ENCODE peak calls at places on chromosomes 7 and 10, in five cellular contexts. E, F, O, J and Q are unnamed samples.

GRCh38 chr7:133504825-133505224 is 251.9 kb downstream of the EXOC4 start:
- DNase-seq in E (no peak), F (no peak), O (no peak), J (no peak), Q (no peak)

GRCh38 chr7:27172823-27173411 is 1.2 kb downstream of the HOXA10 start:
- DNase-seq in E (no peak), F (peak), O (peak), J (no peak), Q (peak)

GRCh38 chr10:2460846-2461245 is 606.5 kb upstream of the PFKP start:
- DNase-seq in E (no peak), F (no peak), O (no peak), J (no peak), Q (peak)

GRCh38 chr10:126259883-126260282 is 128.4 kb downstream of the ADAM12 start:
- DNase-seq in E (no peak), F (no peak), O (no peak), J (no peak), Q (no peak)

GRCh38 chr7:148719753-148720152 is 21.1 kb downstream of the CUL1 start:
- DNase-seq in E (no peak), F (no peak), O (no peak), J (no peak), Q (no peak)

GRCh38 chr7:130380121-130380860 is at the start of gene CPA1:
- DNase-seq in E (no peak), F (no peak), O (no peak), J (no peak), Q (peak)

GRCh38 chr10:76278811-76279460 is 847.5 kb downstream of the LRMDA start:
- DNase-seq in E (no peak), F (no peak), O (no peak), J (no peak), Q (no peak)

GRCh38 chr10:87658858-87659555 is 671 bp upstream of the PAPSS2 start:
- DNase-seq in E (no peak), F (no peak), O (no peak), J (no peak), Q (peak)

GRCh38 chr10:47183726-47184084 is 116.3 kb upstream of the GDF10 start:
- DNase-seq in E (no peak), F (no peak), O (no peak), J (no peak), Q (no peak)

GRCh38 chr7:16989883-16990413 is 108.2 kb upstream of the AGR3 start:
- DNase-seq in E (peak), F (peak), O (no peak), J (peak), Q (peak)

GRCh38 chr10:72329290-72330058 is 25.2 kb downstream of the DNAJB12 start:
- DNase-seq in E (no peak), F (no peak), O (no peak), J (no peak), Q (no peak)

GRCh38 chr10:72333111-72334012 is 21.4 kb downstream of the DNAJB12 start:
- DNase-seq in E (no peak), F (no peak), O (no peak), J (no peak), Q (no peak)

GRCh38 chr10:72330059-72330426 is 24.7 kb downstream of the DNAJB12 start:
- DNase-seq in E (no peak), F (no peak), O (no peak), J (no peak), Q (no peak)

GRCh38 chr10:72332423-72333110 is 22.2 kb downstream of the DNAJB12 start:
- DNase-seq in E (no peak), F (no peak), O (no peak), J (no peak), Q (no peak)

GRCh38 chr10:72331575-72332422 is 22.9 kb downstream of the DNAJB12 start:
- DNase-seq in E (peak), F (peak), O (no peak), J (peak), Q (peak)
- TF ChIP-seq CTCF in E (no peak), F (no peak), O (no peak), J (peak), Q (peak)

GRCh38 chr7:141246426-141246825 is 172.6 kb downstream of the TMEM178B start:
- DNase-seq in E (no peak), F (no peak), O (no peak), J (no peak), Q (no peak)
- H3K4me3 ChIP-seq in E (no peak), F (no peak), O (no peak), J (no peak), Q (no peak)

GRCh38 chr7:136056827-136057226 is 79.7 kb upstream of the MTPN start:
- DNase-seq in E (no peak), F (no peak), O (no peak), J (no peak), Q (no peak)

GRCh38 chr7:136057509-136057908 is 80.3 kb upstream of the MTPN start:
- DNase-seq in E (no peak), F (no peak), O (no peak), J (no peak), Q (no peak)

GRCh38 chr7:136058561-136058960 is 81.4 kb upstream of the MTPN start:
- DNase-seq in E (no peak), F (peak), O (no peak), J (no peak), Q (no peak)

GRCh38 chr7:136053689-136054485 is 76.7 kb upstream of the MTPN start:
- DNase-seq in E (no peak), F (no peak), O (no peak), J (no peak), Q (no peak)

GRCh38 chr7:136055266-136055665 is 78.1 kb upstream of the MTPN start:
- DNase-seq in E (no peak), F (no peak), O (no peak), J (no peak), Q (no peak)
- TF ChIP-seq CTCF in E (no peak), F (no peak), O (no peak), J (no peak), Q (no peak)

GRCh38 chr10:133230387-133231195 is 574 bp downstream of the UTF1 start:
- DNase-seq in E (no peak), F (no peak), O (no peak), J (no peak), Q (no peak)

GRCh38 chr10:133231244-133231945 is 1.4 kb downstream of the UTF1 start:
- DNase-seq in E (no peak), F (no peak), O (no peak), J (no peak), Q (no peak)

GRCh38 chr10:133229265-133230022 is 573 bp upstream of the UTF1 start:
- DNase-seq in E (no peak), F (no peak), O (no peak), J (no peak), Q (no peak)

GRCh38 chr10:133231946-133232574 is 2.0 kb downstream of the UTF1 start:
- DNase-seq in E (no peak), F (no peak), O (no peak), J (no peak), Q (no peak)

GRCh38 chr10:133230023-133230319 is at the start of gene UTF1:
- DNase-seq in E (no peak), F (no peak), O (no peak), J (no peak), Q (no peak)
- H3K4me3 ChIP-seq in E (no peak), F (no peak), O (no peak), J (no peak), Q (no peak)

GRCh38 chr7:30478349-30479228 is at the start of gene NOD1:
- DNase-seq in E (peak), F (peak), O (no peak), J (peak), Q (peak)
- TF ChIP-seq CTCF in E (no peak), F (peak), O (peak), J (peak), Q (no peak)

GRCh38 chr7:4634166-4634565 is 47.9 kb upstream of the FOXK1 start:
- DNase-seq in E (no peak), F (peak), O (no peak), J (no peak), Q (peak)

GRCh38 chr7:4633012-4633411 is 49.1 kb upstream of the FOXK1 start:
- DNase-seq in E (no peak), F (peak), O (no peak), J (no peak), Q (peak)

GRCh38 chr7:4629287-4629905 is 52.7 kb upstream of the FOXK1 start:
- DNase-seq in E (no peak), F (no peak), O (no peak), J (no peak), Q (no peak)

GRCh38 chr7:4631021-4631663 is 51.0 kb upstream of the FOXK1 start:
- DNase-seq in E (no peak), F (no peak), O (no peak), J (no peak), Q (no peak)

DNA sequence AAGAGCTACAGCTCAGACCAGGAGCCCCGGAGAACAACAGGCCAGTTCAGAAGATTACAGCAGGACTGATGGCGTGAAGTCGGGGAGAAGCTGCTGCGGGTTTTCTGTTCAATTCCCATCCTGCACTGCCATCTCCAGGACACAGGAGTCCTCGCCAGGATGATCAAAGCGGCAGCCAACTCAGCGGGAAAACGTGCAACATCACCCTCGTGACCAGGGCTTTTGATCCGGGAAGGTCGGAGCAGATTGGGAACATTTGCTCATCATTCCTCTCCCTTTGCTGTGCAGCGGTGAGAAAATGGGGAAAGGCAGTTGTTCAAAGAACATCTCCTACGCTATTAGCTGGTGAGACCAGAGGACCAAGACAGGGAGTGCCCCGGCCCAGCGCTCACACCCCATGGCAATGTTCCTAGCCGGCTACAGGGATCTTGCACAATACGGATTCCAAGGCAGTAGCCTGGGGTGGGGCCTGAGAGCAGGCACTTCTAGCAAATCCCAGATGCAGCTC is 50.4 kb upstream of the FOXK1 start:
- DNase-seq in E (peak), F (peak), O (peak), J (peak), Q (peak)
- H3K4me3 ChIP-seq in E (peak), F (peak), O (peak), J (peak), Q (peak)

GRCh38 chr7:116164552-116164951 is 45.8 kb upstream of the TES start:
- DNase-seq in E (no peak), F (peak), O (no peak), J (no peak), Q (peak)

GRCh38 chr7:116165717-116166116 is 44.6 kb upstream of the TES start:
- DNase-seq in E (no peak), F (no peak), O (no peak), J (no peak), Q (no peak)

GRCh38 chr7:116169060-116169459 is 41.3 kb upstream of the TES start:
- DNase-seq in E (no peak), F (peak), O (no peak), J (no peak), Q (peak)

GRCh38 chr7:116166167-116166566 is 44.2 kb upstream of the TES start:
- DNase-seq in E (no peak), F (peak), O (no peak), J (no peak), Q (no peak)

GRCh38 chr7:116167177-116167576 is 43.2 kb upstream of the TES start:
- DNase-seq in E (no peak), F (no peak), O (no peak), J (no peak), Q (no peak)
- TF ChIP-seq CTCF in E (no peak), F (no peak), O (no peak), J (no peak), Q (no peak)

DNA sequence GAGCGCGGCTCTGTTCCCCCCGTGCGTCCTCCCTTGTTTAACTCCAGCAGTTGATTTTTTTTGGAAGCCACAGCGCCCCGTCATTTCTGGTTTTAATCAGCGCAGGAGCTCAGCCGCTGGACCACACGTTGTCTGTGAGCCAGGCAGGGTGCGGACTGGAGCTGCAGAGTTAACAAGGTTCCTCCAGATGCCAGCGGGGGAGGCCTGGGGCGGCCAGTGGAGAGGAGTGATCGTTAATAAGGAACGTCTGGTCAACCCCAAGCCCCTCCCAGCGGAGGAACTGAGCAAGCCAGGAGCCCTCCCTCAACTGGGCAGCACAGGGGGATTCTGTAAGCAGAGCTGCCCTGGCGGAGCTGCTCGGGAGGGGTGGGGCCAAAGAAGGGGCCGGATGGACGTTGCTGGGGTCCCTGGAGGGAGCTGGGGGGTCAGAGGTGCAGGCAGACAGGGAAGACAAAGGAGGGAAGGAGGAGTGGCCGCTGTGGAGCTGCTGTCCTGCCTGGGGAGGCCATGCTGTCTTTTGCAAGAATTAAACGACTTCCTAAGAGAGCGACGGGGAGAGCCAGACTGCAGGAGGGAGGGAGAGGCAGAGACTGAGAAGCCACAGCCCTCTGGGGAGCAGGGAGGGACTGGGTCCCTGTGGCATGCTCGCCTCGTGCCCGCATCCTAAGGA is 537.2 kb upstream of the FOXK1 start:
- DNase-seq in E (peak), F (no peak), O (no peak), J (peak), Q (peak)
- H3K4me3 ChIP-seq in E (peak), F (no peak), O (no peak), J (peak), Q (no peak)

DNA sequence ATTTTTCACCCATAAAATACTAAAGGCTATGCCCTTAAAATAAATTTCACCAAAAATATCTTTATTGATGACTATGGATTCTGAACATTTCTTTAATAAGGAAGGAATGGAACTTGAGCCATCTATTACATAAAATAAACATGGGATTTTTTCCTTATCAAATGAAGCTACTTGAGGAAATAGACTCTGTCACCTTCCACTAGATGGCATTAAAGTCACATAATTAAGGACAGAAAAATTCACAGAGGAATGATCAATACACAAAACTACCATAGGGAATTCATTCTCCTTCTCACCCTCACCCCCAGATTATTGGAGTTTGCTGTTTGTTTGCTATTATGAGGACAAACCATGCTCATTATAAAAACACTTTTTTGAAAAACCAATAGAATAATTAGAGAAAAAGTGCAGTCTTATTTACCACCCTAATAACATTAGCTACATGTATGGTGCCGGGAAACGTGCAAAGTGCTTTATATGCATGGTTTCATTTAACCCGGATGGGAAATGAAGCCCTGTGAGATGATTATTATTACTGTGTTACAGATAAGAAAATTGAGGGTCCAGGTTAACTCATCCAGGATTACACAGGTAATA is 21.1 kb upstream of the FOXI2 start:
- DNase-seq in E (no peak), F (peak), O (no peak), J (no peak), Q (peak)
- TF ChIP-seq CTCF in E (peak), F (peak), O (no peak), J (peak), Q (peak)